ENCODE peak calls at places on chromosomes 7 and 10, in six cellular contexts. P is AG10803; E is mesendoderm; H is CD4-positive, alpha-beta memory T cell; O is suprapubic skin; S is transverse colon. Z is an unnamed sample.

GRCh38 chr7:98235901-98236300 is 16.1 kb downstream of the TECPR1 start:
- DNase-seq in P (no peak), E (no peak), H (no peak), O (no peak), S (no peak), Z (no peak)

GRCh38 chr10:30562787-30563186 is 66.8 kb downstream of the LYZL2 start:
- DNase-seq in P (no peak), E (no peak), H (no peak), O (no peak), S (no peak), Z (no peak)

GRCh38 chr7:127885843-127886242 is 145.4 kb downstream of the LRRC4 start:
- DNase-seq in P (peak; percentile 84), E (peak; percentile 90), H (no peak), O (no peak), S (no peak), Z (no peak)

GRCh38 chr10:133526957-133527588 is at the start of gene CYP2E1:
- DNase-seq in P (no peak), E (no peak), H (no peak), O (no peak), S (no peak), Z (no peak)

GRCh38 chr10:132708936-132709335 is 77.0 kb downstream of the NKX6-2 start:
- DNase-seq in P (no peak), E (no peak), H (no peak), O (peak; percentile 31), S (no peak), Z (no peak)

GRCh38 chr7:74449809-74450397 is 3.8 kb upstream of the GTF2IRD1 start:
- DNase-seq in P (peak; percentile 45), E (peak; percentile 84), H (peak; percentile 59), O (no peak), S (peak; percentile 66), Z (peak; percentile 48)

GRCh38 chr7:48748081-48748833 is 176.1 kb upstream of the CDC14C start:
- DNase-seq in P (no peak), E (no peak), H (no peak), O (no peak), S (no peak), Z (no peak)

GRCh38 chr7:36941359-36941758 is 217.1 kb upstream of the AOAH start:
- DNase-seq in P (no peak), E (no peak), H (no peak), O (no peak), S (no peak), Z (no peak)

GRCh38 chr10:103416436-103417147 is 20.2 kb downstream of the PDCD11 start:
- DNase-seq in P (peak; percentile 71), E (peak; percentile 47), H (peak; percentile 60), O (no peak), S (peak; percentile 67), Z (peak; percentile 50)

GRCh38 chr10:22713853-22714523 is 390 bp downstream of the PIP4K2A start:
- DNase-seq in P (peak; percentile 27), E (peak; percentile 42), H (no peak), O (peak; percentile 83), S (peak; percentile 30), Z (no peak)

GRCh38 chr10:121490906-121491519 is 107.2 kb downstream of the FGFR2 start:
- DNase-seq in P (peak; percentile 13), E (no peak), H (no peak), O (no peak), S (peak; percentile 27), Z (no peak)

GRCh38 chr10:111338798-111339197 is 262.0 kb downstream of the ADRA2A start:
- DNase-seq in P (no peak), E (no peak), H (no peak), O (no peak), S (peak; percentile 24), Z (no peak)

GRCh38 chr7:51430480-51431086 is 114.0 kb upstream of the COBL start:
- DNase-seq in P (peak; percentile 26), E (peak; percentile 56), H (peak; percentile 8), O (no peak), S (peak; percentile 45), Z (no peak)

GRCh38 chr10:86100581-86101061 is 266.0 kb downstream of the GRID1 start:
- DNase-seq in P (peak; percentile 11), E (peak; percentile 62), H (no peak), O (no peak), S (no peak), Z (no peak)

GRCh38 chr7:43487731-43488073 is 95.2 kb upstream of the STK17A start:
- DNase-seq in P (no peak), E (no peak), H (no peak), O (no peak), S (no peak), Z (no peak)

GRCh38 chr7:17599733-17600685 is 301.6 kb downstream of the AHR start:
- DNase-seq in P (peak; percentile 94), E (no peak), H (no peak), O (no peak), S (no peak), Z (no peak)

GRCh38 chr7:129083525-129083924 is 28.6 kb upstream of the TNPO3 start:
- DNase-seq in P (no peak), E (no peak), H (no peak), O (no peak), S (no peak), Z (no peak)

GRCh38 chr10:116417821-116418220 is 9.8 kb upstream of the PNLIPRP3 start:
- DNase-seq in P (no peak), E (no peak), H (no peak), O (no peak), S (no peak), Z (no peak)

GRCh38 chr7:43491984-43492383 is 90.9 kb upstream of the STK17A start:
- DNase-seq in P (peak; percentile 67), E (no peak), H (no peak), O (no peak), S (no peak), Z (no peak)

GRCh38 chr10:76257816-76258215 is 826.4 kb downstream of the LRMDA start:
- DNase-seq in P (no peak), E (no peak), H (no peak), O (no peak), S (no peak), Z (no peak)

GRCh38 chr7:42485171-42485838 is 248.3 kb upstream of the GLI3 start:
- DNase-seq in P (no peak), E (no peak), H (no peak), O (no peak), S (no peak), Z (no peak)

GRCh38 chr7:96674565-96674964 is 35.1 kb downstream of the SEM1 start:
- DNase-seq in P (no peak), E (no peak), H (no peak), O (no peak), S (no peak), Z (no peak)

GRCh38 chr7:101586078-101586941 is 42.8 kb downstream of the MYL10 start:
- DNase-seq in P (no peak), E (peak; percentile 65), H (no peak), O (peak; percentile 31), S (peak; percentile 64), Z (no peak)

GRCh38 chr10:114266521-114266920 is 27.5 kb downstream of the VWA2 start:
- DNase-seq in P (no peak), E (no peak), H (no peak), O (no peak), S (peak; percentile 21), Z (no peak)

GRCh38 chr7:6221340-6222319 is 50.8 kb downstream of the CYTH3 start:
- DNase-seq in P (no peak), E (no peak), H (peak; percentile 61), O (no peak), S (no peak), Z (peak; percentile 74)

GRCh38 chr10:42960491-42961155 is 116.2 kb upstream of the RET start:
- DNase-seq in P (peak; percentile 45), E (peak; percentile 78), H (no peak), O (peak; percentile 60), S (no peak), Z (no peak)

GRCh38 chr7:151608031-151608551 is 88.4 kb upstream of the RHEB start:
- DNase-seq in P (no peak), E (peak; percentile 22), H (no peak), O (no peak), S (peak; percentile 39), Z (no peak)